ENCODE peak calls at places on chromosomes 2 and 18, in four cellular contexts. One of them, this sample, is unnamed.

GRCh38 chr2:169260246-169260645 is 102.1 kb downstream of the LRP2 start:
- DNase-seq in AG04450: no peak
- DNase-seq in mammary epithelial cell: no peak
- DNase-seq in transverse colon: no peak
- DNase-seq in this sample: no peak

GRCh38 chr2:236216711-236217110 is 47.5 kb downstream of the ASB18 start:
- DNase-seq in AG04450: no peak
- DNase-seq in transverse colon: no peak
- DNase-seq in mammary epithelial cell: no peak
- DNase-seq in this sample: no peak

GRCh38 chr2:167783266-167784070 is 463.9 kb downstream of the STK39 start:
- DNase-seq in transverse colon: no peak
- DNase-seq in mammary epithelial cell: peak; percentile 1
- DNase-seq in AG04450: no peak
- DNase-seq in this sample: no peak

GRCh38 chr2:147250652-147251356 is 594.0 kb upstream of the ACVR2A start:
- DNase-seq in AG04450: no peak
- DNase-seq in transverse colon: no peak
- DNase-seq in mammary epithelial cell: no peak
- DNase-seq in this sample: no peak

GRCh38 chr2:121582272-121582671 is 51.6 kb downstream of the RNU4ATAC start:
- DNase-seq in AG04450: no peak
- DNase-seq in mammary epithelial cell: no peak
- DNase-seq in transverse colon: no peak
- DNase-seq in this sample: no peak

GRCh38 chr2:183951636-183952035 is 646.7 kb upstream of the ZNF804A start:
- DNase-seq in AG04450: no peak
- DNase-seq in mammary epithelial cell: peak; percentile 3
- DNase-seq in transverse colon: no peak
- DNase-seq in this sample: no peak

GRCh38 chr18:23862071-23862470 is 152.5 kb upstream of the TTC39C start:
- DNase-seq in AG04450: peak; percentile 65
- DNase-seq in mammary epithelial cell: peak; percentile 94
- DNase-seq in transverse colon: no peak
- DNase-seq in this sample: no peak

GRCh38 chr2:81692566-81692965 is 1388.0 kb upstream of the LRRTM1 start:
- DNase-seq in AG04450: no peak
- DNase-seq in transverse colon: no peak
- DNase-seq in mammary epithelial cell: no peak
- DNase-seq in this sample: no peak

GRCh38 chr2:236785611-236786057 is 216.0 kb downstream of the ACKR3 start:
- DNase-seq in AG04450: no peak
- DNase-seq in mammary epithelial cell: no peak
- DNase-seq in transverse colon: no peak
- DNase-seq in this sample: peak; percentile 56

GRCh38 chr2:239716536-239717318 is 308.4 kb downstream of the NDUFA10 start:
- DNase-seq in transverse colon: no peak
- DNase-seq in mammary epithelial cell: no peak
- DNase-seq in AG04450: no peak
- DNase-seq in this sample: no peak

GRCh38 chr2:1627628-1628371 is 116.5 kb downstream of the PXDN start:
- DNase-seq in mammary epithelial cell: no peak
- DNase-seq in transverse colon: no peak
- DNase-seq in AG04450: no peak
- DNase-seq in this sample: no peak

GRCh38 chr2:17272649-17273048 is 245.6 kb downstream of the RAD51AP2 start:
- DNase-seq in AG04450: no peak
- DNase-seq in mammary epithelial cell: no peak
- DNase-seq in transverse colon: no peak
- DNase-seq in this sample: no peak

GRCh38 chr2:188527110-188527509 is 235.4 kb downstream of the GULP1 start:
- DNase-seq in AG04450: no peak
- DNase-seq in transverse colon: no peak
- DNase-seq in mammary epithelial cell: no peak
- DNase-seq in this sample: no peak

GRCh38 chr2:120881981-120882788 is 146.5 kb downstream of the GLI2 start:
- DNase-seq in mammary epithelial cell: no peak
- DNase-seq in AG04450: no peak
- DNase-seq in transverse colon: no peak
- DNase-seq in this sample: peak; percentile 56

GRCh38 chr2:160464996-160465395 is 28.6 kb downstream of the RBMS1 start:
- DNase-seq in transverse colon: no peak
- DNase-seq in mammary epithelial cell: peak; percentile 24
- DNase-seq in AG04450: no peak
- DNase-seq in this sample: no peak

GRCh38 chr2:211093743-211094303 is 537.4 kb downstream of the CPS1 start:
- DNase-seq in mammary epithelial cell: peak; percentile 5
- DNase-seq in AG04450: no peak
- DNase-seq in transverse colon: no peak
- DNase-seq in this sample: no peak

GRCh38 chr2:113720167-113720566 is 36.3 kb downstream of the SLC35F5 start:
- DNase-seq in transverse colon: no peak
- DNase-seq in mammary epithelial cell: no peak
- DNase-seq in AG04450: no peak
- DNase-seq in this sample: no peak

GRCh38 chr18:65567372-65567771 is 183.4 kb upstream of the CDH7 start:
- DNase-seq in mammary epithelial cell: no peak
- DNase-seq in AG04450: no peak
- DNase-seq in transverse colon: no peak
- DNase-seq in this sample: no peak

GRCh38 chr18:55485666-55486065 is 102.3 kb downstream of the TCF4 start:
- DNase-seq in mammary epithelial cell: peak; percentile 23
- DNase-seq in transverse colon: no peak
- DNase-seq in AG04450: no peak
- DNase-seq in this sample: no peak

GRCh38 chr2:176132397-176133086 is 3.0 kb downstream of the HOXD8 start:
- DNase-seq in mammary epithelial cell: no peak
- DNase-seq in transverse colon: no peak
- DNase-seq in AG04450: no peak
- DNase-seq in this sample: peak; percentile 18

GRCh38 chr2:44810892-44811530 is 130.5 kb upstream of the SIX3 start:
- DNase-seq in mammary epithelial cell: no peak
- DNase-seq in AG04450: no peak
- DNase-seq in transverse colon: no peak
- DNase-seq in this sample: peak; percentile 21

GRCh38 chr2:36561223-36561944 is 36.6 kb downstream of the FEZ2 start:
- DNase-seq in mammary epithelial cell: peak; percentile 75
- DNase-seq in AG04450: peak; percentile 66
- DNase-seq in transverse colon: peak; percentile 53
- DNase-seq in this sample: no peak

GRCh38 chr2:43293744-43294695 is 67.6 kb upstream of the ZFP36L2 start:
- DNase-seq in mammary epithelial cell: peak; percentile 97
- DNase-seq in transverse colon: no peak
- DNase-seq in AG04450: peak; percentile 94
- DNase-seq in this sample: no peak

GRCh38 chr18:60549338-60549960 is 176.9 kb upstream of the MC4R start:
- DNase-seq in AG04450: peak; percentile 51
- DNase-seq in mammary epithelial cell: peak; percentile 35
- DNase-seq in transverse colon: no peak
- DNase-seq in this sample: peak; percentile 66

GRCh38 chr2:217520361-217521010 is 482.3 kb downstream of the TNS1 start:
- DNase-seq in AG04450: no peak
- DNase-seq in transverse colon: no peak
- DNase-seq in mammary epithelial cell: no peak
- DNase-seq in this sample: no peak

DNA sequence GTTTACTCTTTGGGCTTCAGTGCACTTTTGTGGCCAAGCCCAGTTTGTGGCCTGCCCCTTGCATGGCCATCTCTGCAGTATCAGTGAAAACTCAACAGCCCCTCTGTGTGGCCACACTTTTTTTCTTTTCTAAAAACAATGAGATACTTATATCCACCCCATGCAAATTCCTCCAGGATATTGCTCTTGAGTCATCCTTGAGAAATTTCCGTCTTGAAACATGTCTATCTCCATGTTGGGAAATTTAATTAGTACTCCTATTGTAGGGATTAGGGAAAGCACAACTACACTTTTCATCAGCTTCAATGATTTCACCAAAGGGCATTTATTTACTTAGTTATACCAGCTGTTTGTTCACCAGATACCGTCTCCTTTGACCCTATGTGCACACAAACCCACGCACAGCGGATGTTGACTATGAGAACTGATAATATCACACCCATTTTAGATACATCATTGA is 993.1 kb downstream of the TSN start:
- DNase-seq in transverse colon: no peak
- DNase-seq in mammary epithelial cell: peak; percentile 92
- DNase-seq in AG04450: no peak
- DNase-seq in this sample: peak; percentile 15
- TF ChIP-seq CTCF in transverse colon: no peak
- TF ChIP-seq CTCF in mammary epithelial cell: no peak
- TF ChIP-seq CTCF in AG04450: no peak
- TF ChIP-seq CTCF in this sample: no peak

GRCh38 chr18:78965260-78965659 is 14.4 kb upstream of the SALL3 start:
- DNase-seq in mammary epithelial cell: no peak
- DNase-seq in transverse colon: no peak
- DNase-seq in AG04450: no peak
- DNase-seq in this sample: no peak

GRCh38 chr18:78969574-78970315 is 9.9 kb upstream of the SALL3 start:
- DNase-seq in AG04450: no peak
- DNase-seq in mammary epithelial cell: no peak
- DNase-seq in transverse colon: no peak
- DNase-seq in this sample: no peak

GRCh38 chr18:78970774-78971333 is 8.8 kb upstream of the SALL3 start:
- DNase-seq in mammary epithelial cell: no peak
- DNase-seq in AG04450: no peak
- DNase-seq in transverse colon: no peak
- DNase-seq in this sample: no peak

GRCh38 chr18:78965917-78966878 is 13.4 kb upstream of the SALL3 start:
- DNase-seq in AG04450: no peak
- DNase-seq in mammary epithelial cell: no peak
- DNase-seq in transverse colon: no peak
- DNase-seq in this sample: no peak

DNA sequence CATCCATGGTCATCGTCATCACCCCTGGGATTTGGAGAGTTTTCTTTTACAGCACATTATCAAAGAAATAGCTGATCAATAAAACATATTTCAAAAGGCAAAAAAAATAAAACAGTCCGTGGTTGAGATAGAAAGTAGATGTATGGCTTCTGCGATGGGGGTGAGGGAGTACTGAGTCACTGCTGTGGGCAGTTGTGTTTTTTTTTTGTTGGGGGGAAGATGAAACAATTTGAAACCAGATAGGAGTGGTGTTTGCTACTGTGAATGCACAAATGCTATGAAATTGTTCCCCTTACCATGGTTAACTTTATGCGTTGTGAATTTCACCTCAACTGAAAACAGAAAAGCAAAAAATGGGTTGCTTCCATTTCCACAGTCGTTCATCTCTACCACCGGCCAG is 11.9 kb upstream of the SALL3 start:
- DNase-seq in mammary epithelial cell: no peak
- DNase-seq in transverse colon: no peak
- DNase-seq in AG04450: no peak
- DNase-seq in this sample: no peak
- H3K27ac ChIP-seq in mammary epithelial cell: no peak overlapping the region
- H3K27ac ChIP-seq in transverse colon: no peak overlapping the region
- H3K27ac ChIP-seq in AG04450: no peak overlapping the region
- H3K27ac ChIP-seq in this sample: no peak overlapping the region

GRCh38 chr2:32039447-32040219 is at the start of gene DPY30:
- DNase-seq in transverse colon: peak; percentile 94
- DNase-seq in AG04450: peak; percentile 86
- DNase-seq in mammary epithelial cell: peak; percentile 89
- DNase-seq in this sample: peak; percentile 95
- TF ChIP-seq CTCF in transverse colon: no peak
- TF ChIP-seq CTCF in AG04450: no peak
- TF ChIP-seq CTCF in mammary epithelial cell: no peak
- TF ChIP-seq CTCF in this sample: no peak

DNA sequence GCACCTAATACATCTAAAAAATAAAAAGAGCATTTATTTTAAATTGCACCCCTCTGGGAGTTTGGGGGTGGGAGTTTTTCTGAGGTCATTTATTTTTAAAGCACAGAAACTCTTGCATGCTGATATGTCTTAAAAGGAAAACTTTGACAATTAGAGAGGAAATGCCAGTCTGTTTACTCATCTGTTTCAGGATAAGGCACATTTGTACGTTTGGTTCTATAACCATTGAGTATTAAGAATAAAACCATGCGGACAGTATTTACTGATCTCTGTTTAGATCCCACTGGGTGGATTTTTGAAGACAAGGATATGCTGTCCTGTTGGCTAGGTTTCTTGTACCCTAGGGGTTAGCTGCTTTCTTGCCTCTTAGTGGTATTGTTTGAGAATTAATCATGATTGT is 122.9 kb downstream of the TANC1 start:
- DNase-seq in transverse colon: no peak
- DNase-seq in mammary epithelial cell: peak; percentile 47
- DNase-seq in AG04450: no peak
- DNase-seq in this sample: no peak
- H3K27ac ChIP-seq in transverse colon: peak overlapping the region; percentile 83
- H3K27ac ChIP-seq in mammary epithelial cell: peak overlapping the region; percentile 61
- H3K27ac ChIP-seq in AG04450: peak overlapping the region; percentile 77
- H3K27ac ChIP-seq in this sample: peak overlapping the region; percentile 70

GRCh38 chr2:171957061-171957460 is 34.8 kb downstream of the HAT1 start:
- DNase-seq in transverse colon: no peak
- DNase-seq in AG04450: no peak
- DNase-seq in mammary epithelial cell: peak; percentile 14
- DNase-seq in this sample: no peak
- TF ChIP-seq CTCF in transverse colon: no peak
- TF ChIP-seq CTCF in AG04450: no peak
- TF ChIP-seq CTCF in mammary epithelial cell: peak; percentile 45
- TF ChIP-seq CTCF in this sample: no peak

GRCh38 chr2:28150211-28150879 is 242.3 kb upstream of the FOSL2 start:
- DNase-seq in transverse colon: no peak
- DNase-seq in mammary epithelial cell: no peak
- DNase-seq in AG04450: no peak
- DNase-seq in this sample: peak; percentile 37
- H3K27ac ChIP-seq in transverse colon: no peak overlapping the region
- H3K27ac ChIP-seq in mammary epithelial cell: no peak overlapping the region
- H3K27ac ChIP-seq in AG04450: no peak overlapping the region
- H3K27ac ChIP-seq in this sample: no peak overlapping the region

This sample was measured in testis.